ENCODE peak calls at places on chromosomes 13 and 19, in seven cellular contexts. H is activated effector memory CD4-positive, alpha-beta T cell treated with anti-CD3 and anti-CD28 coated beads, Interleukin-2, amount 50 U/mL, for 16 hours; R is lower lobe of right lung; A is hippocampal formation; P is mesothelial cell of epicardium; B is Right ventricle myocardium superior; L is activated naive CD4-positive, alpha-beta T cell treated with Interleukin-2 at 50 U/mL for 16 hours. K is an unnamed sample.

GRCh38 chr19:41957838-41958366 is 1.2 kb downstream of the RABAC1 start:
- DNase-seq in H (peak; percentile 75), R (peak; percentile 81), A (peak; percentile 27), P (peak; percentile 70), B (peak; percentile 71), L (peak; percentile 49), K (peak; percentile 20)

GRCh38 chr13:109968876-109969577 is 182.6 kb upstream of the IRS2 start:
- DNase-seq in H (no peak), R (no peak), A (no peak), P (no peak), B (peak; percentile 88), L (no peak), K (no peak)

GRCh38 chr19:16125738-16126495 is 14.2 kb downstream of the RAB8A start:
- DNase-seq in H (no peak), R (no peak), A (no peak), P (no peak), B (no peak), L (no peak), K (no peak)

GRCh38 chr13:98910501-98910951 is 67.3 kb downstream of the DOCK9 start:
- DNase-seq in H (peak; percentile 66), R (no peak), A (no peak), P (no peak), B (no peak), L (peak; percentile 23), K (no peak)

GRCh38 chr13:48319458-48320395 is 16.2 kb downstream of the RB1 start:
- DNase-seq in H (peak; percentile 70), R (no peak), A (no peak), P (no peak), B (no peak), L (no peak), K (no peak)

GRCh38 chr19:13255719-13256059 is 105.5 kb downstream of the IER2 start:
- DNase-seq in H (no peak), R (no peak), A (no peak), P (no peak), B (no peak), L (no peak), K (no peak)

GRCh38 chr19:10767726-10768125 is 49.8 kb downstream of the DNM2 start:
- DNase-seq in H (no peak), R (no peak), A (no peak), P (no peak), B (no peak), L (no peak), K (no peak)

GRCh38 chr13:27913116-27913515 is 6.7 kb upstream of the PDX1 start:
- DNase-seq in H (no peak), R (no peak), A (no peak), P (no peak), B (no peak), L (no peak), K (no peak)

GRCh38 chr13:25608181-25608580 is 236.4 kb downstream of the ATP8A2 start:
- DNase-seq in H (no peak), R (no peak), A (no peak), P (no peak), B (no peak), L (no peak), K (no peak)

GRCh38 chr19:54077334-54077733 is 3.8 kb downstream of the TARM1 start:
- DNase-seq in H (no peak), R (no peak), A (no peak), P (no peak), B (no peak), L (no peak), K (no peak)

GRCh38 chr13:113641426-113641825 is 16.6 kb downstream of the ATP4B start:
- DNase-seq in H (no peak), R (peak; percentile 14), A (no peak), P (no peak), B (no peak), L (no peak), K (no peak)